ENCODE peak calls at places on chromosomes 7 and 10, in nine cellular contexts. One of them, this sample, is unnamed.

GRCh38 chr10:27558612-27559020 is 54.5 kb downstream of the RAB18 start:
- DNase-seq in CD8-positive, alpha-beta T cell: peak
- DNase-seq in cardiac muscle cell: peak
- DNase-seq in PC-9: peak
- DNase-seq in K562: peak
- DNase-seq in transverse colon: peak
- DNase-seq in brain microvascular endothelial cell: peak
- DNase-seq in ovary: peak
- DNase-seq in endodermal cell: peak
- DNase-seq in this sample: peak

GRCh38 chr10:48363617-48364355 is 57.3 kb downstream of the MAPK8 start:
- DNase-seq in CD8-positive, alpha-beta T cell: no peak
- DNase-seq in cardiac muscle cell: peak
- DNase-seq in PC-9: peak
- DNase-seq in K562: peak
- DNase-seq in transverse colon: peak
- DNase-seq in brain microvascular endothelial cell: peak
- DNase-seq in ovary: no peak
- DNase-seq in endodermal cell: peak
- DNase-seq in this sample: peak

GRCh38 chr7:146285418-146285817 is 168.8 kb downstream of the CNTNAP2 start:
- DNase-seq in CD8-positive, alpha-beta T cell: no peak
- DNase-seq in cardiac muscle cell: no peak
- DNase-seq in PC-9: no peak
- DNase-seq in K562: no peak
- DNase-seq in transverse colon: no peak
- DNase-seq in brain microvascular endothelial cell: no peak
- DNase-seq in ovary: no peak
- DNase-seq in endodermal cell: no peak
- DNase-seq in this sample: no peak

GRCh38 chr7:51256916-51257315 is 59.7 kb downstream of the COBL start:
- DNase-seq in CD8-positive, alpha-beta T cell: no peak
- DNase-seq in cardiac muscle cell: no peak
- DNase-seq in PC-9: no peak
- DNase-seq in K562: no peak
- DNase-seq in transverse colon: no peak
- DNase-seq in brain microvascular endothelial cell: no peak
- DNase-seq in ovary: no peak
- DNase-seq in endodermal cell: peak
- DNase-seq in this sample: no peak

GRCh38 chr10:49508249-49508648 is 30.7 kb downstream of the ERCC6 start:
- DNase-seq in CD8-positive, alpha-beta T cell: peak
- DNase-seq in cardiac muscle cell: no peak
- DNase-seq in PC-9: no peak
- DNase-seq in K562: no peak
- DNase-seq in transverse colon: no peak
- DNase-seq in brain microvascular endothelial cell: no peak
- DNase-seq in ovary: no peak
- DNase-seq in endodermal cell: no peak
- DNase-seq in this sample: no peak

GRCh38 chr7:2138146-2138765 is 94.5 kb downstream of the MAD1L1 start:
- DNase-seq in CD8-positive, alpha-beta T cell: peak
- DNase-seq in cardiac muscle cell: no peak
- DNase-seq in PC-9: no peak
- DNase-seq in K562: no peak
- DNase-seq in transverse colon: peak
- DNase-seq in brain microvascular endothelial cell: no peak
- DNase-seq in ovary: no peak
- DNase-seq in endodermal cell: no peak
- DNase-seq in this sample: no peak

GRCh38 chr10:78069151-78069550 is 35.5 kb downstream of the RPS24 start:
- DNase-seq in CD8-positive, alpha-beta T cell: no peak
- DNase-seq in cardiac muscle cell: no peak
- DNase-seq in PC-9: no peak
- DNase-seq in K562: no peak
- DNase-seq in transverse colon: no peak
- DNase-seq in brain microvascular endothelial cell: no peak
- DNase-seq in ovary: no peak
- DNase-seq in endodermal cell: no peak
- DNase-seq in this sample: no peak

GRCh38 chr10:29828440-29828894 is 193.7 kb upstream of the SVIL start:
- DNase-seq in CD8-positive, alpha-beta T cell: no peak
- DNase-seq in cardiac muscle cell: no peak
- DNase-seq in PC-9: peak
- DNase-seq in K562: no peak
- DNase-seq in transverse colon: no peak
- DNase-seq in brain microvascular endothelial cell: no peak
- DNase-seq in ovary: no peak
- DNase-seq in endodermal cell: no peak
- DNase-seq in this sample: no peak

GRCh38 chr10:97525086-97525485 is 26.4 kb downstream of the UBTD1 start:
- DNase-seq in CD8-positive, alpha-beta T cell: no peak
- DNase-seq in cardiac muscle cell: no peak
- DNase-seq in PC-9: no peak
- DNase-seq in K562: no peak
- DNase-seq in transverse colon: no peak
- DNase-seq in brain microvascular endothelial cell: no peak
- DNase-seq in ovary: no peak
- DNase-seq in endodermal cell: no peak
- DNase-seq in this sample: no peak

GRCh38 chr7:1787681-1788235 is 117.7 kb downstream of the ELFN1 start:
- DNase-seq in CD8-positive, alpha-beta T cell: no peak
- DNase-seq in cardiac muscle cell: no peak
- DNase-seq in PC-9: no peak
- DNase-seq in K562: no peak
- DNase-seq in transverse colon: no peak
- DNase-seq in brain microvascular endothelial cell: no peak
- DNase-seq in ovary: no peak
- DNase-seq in endodermal cell: no peak
- DNase-seq in this sample: no peak

DNA sequence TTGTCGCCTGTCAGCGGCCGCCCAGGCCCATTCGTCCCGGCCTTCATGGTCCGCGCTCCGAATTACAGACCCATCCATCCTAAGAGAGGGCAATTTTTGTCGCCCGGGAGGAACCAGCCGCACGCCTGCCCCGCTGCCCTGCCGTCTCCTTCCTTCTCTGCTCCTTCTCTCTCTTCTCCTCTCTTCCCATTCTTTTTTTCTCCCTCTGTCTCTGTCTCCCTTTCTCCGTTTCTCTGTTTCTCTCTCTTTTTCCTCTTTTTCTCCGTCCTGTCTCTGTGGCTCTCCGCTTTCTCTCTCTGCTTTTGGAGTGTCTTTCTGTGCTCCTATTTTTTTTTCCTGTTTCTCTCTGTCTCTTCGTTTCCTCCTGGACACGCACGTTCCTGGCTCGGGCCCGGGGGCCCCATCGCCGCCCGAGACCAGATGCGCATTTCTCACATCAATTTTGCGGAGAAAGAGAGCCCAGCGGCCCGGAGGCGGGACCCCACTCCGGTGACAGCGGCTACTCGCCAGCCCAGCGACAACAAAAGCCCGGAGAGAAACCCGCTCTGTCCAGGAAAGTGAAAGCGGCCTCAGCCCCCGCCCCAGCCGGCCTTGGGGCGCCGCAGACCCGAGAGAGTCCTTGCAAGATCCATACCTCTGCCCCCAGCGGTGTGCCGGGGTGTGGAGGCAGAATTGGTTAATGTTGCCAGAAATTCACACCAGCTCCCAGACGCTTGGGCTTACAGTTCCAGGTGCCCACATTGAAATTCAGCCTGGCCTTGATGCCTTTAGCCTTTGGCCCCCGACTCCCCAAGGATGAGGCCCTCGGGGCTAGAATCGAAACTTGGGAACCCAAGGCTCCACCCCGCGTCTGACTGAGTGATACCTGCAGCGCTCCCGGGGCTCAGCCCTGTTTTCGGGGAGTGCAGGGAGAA is 4.1 kb downstream of the LBX1 start:
- DNase-seq in CD8-positive, alpha-beta T cell: no peak
- DNase-seq in cardiac muscle cell: no peak
- DNase-seq in PC-9: no peak
- DNase-seq in K562: no peak
- DNase-seq in transverse colon: no peak
- DNase-seq in brain microvascular endothelial cell: no peak
- DNase-seq in ovary: no peak
- DNase-seq in endodermal cell: peak
- DNase-seq in this sample: no peak
- H3K27ac ChIP-seq in CD8-positive, alpha-beta T cell: no peak
- H3K27ac ChIP-seq in cardiac muscle cell: no peak
- H3K27ac ChIP-seq in PC-9: no peak
- H3K27ac ChIP-seq in K562: no peak
- H3K27ac ChIP-seq in transverse colon: no peak
- H3K27ac ChIP-seq in brain microvascular endothelial cell: no peak
- H3K27ac ChIP-seq in ovary: no peak
- H3K27ac ChIP-seq in endodermal cell: peak
- H3K27ac ChIP-seq in this sample: no peak

GRCh38 chr7:47952224-47952623 is 4.0 kb upstream of the PKD1L1 start:
- DNase-seq in CD8-positive, alpha-beta T cell: no peak
- DNase-seq in cardiac muscle cell: no peak
- DNase-seq in PC-9: no peak
- DNase-seq in K562: no peak
- DNase-seq in transverse colon: no peak
- DNase-seq in brain microvascular endothelial cell: no peak
- DNase-seq in ovary: no peak
- DNase-seq in endodermal cell: no peak
- DNase-seq in this sample: no peak
- TF ChIP-seq CTCF in CD8-positive, alpha-beta T cell: no peak
- TF ChIP-seq CTCF in cardiac muscle cell: no peak
- TF ChIP-seq CTCF in PC-9: no peak
- TF ChIP-seq CTCF in K562: no peak
- TF ChIP-seq CTCF in transverse colon: no peak
- TF ChIP-seq CTCF in brain microvascular endothelial cell: no peak
- TF ChIP-seq CTCF in ovary: no peak
- TF ChIP-seq CTCF in endodermal cell: no peak
- TF ChIP-seq CTCF in this sample: no peak

GRCh38 chr10:71847418-71847817 is 3.6 kb downstream of the PSAP start:
- DNase-seq in CD8-positive, alpha-beta T cell: no peak
- DNase-seq in cardiac muscle cell: no peak
- DNase-seq in PC-9: peak
- DNase-seq in K562: no peak
- DNase-seq in transverse colon: no peak
- DNase-seq in brain microvascular endothelial cell: no peak
- DNase-seq in ovary: no peak
- DNase-seq in endodermal cell: no peak
- DNase-seq in this sample: no peak
- H3K27ac ChIP-seq in CD8-positive, alpha-beta T cell: no peak
- H3K27ac ChIP-seq in cardiac muscle cell: no peak
- H3K27ac ChIP-seq in PC-9: no peak
- H3K27ac ChIP-seq in K562: no peak
- H3K27ac ChIP-seq in transverse colon: no peak
- H3K27ac ChIP-seq in brain microvascular endothelial cell: no peak
- H3K27ac ChIP-seq in ovary: no peak
- H3K27ac ChIP-seq in endodermal cell: no peak
- H3K27ac ChIP-seq in this sample: peak

DNA sequence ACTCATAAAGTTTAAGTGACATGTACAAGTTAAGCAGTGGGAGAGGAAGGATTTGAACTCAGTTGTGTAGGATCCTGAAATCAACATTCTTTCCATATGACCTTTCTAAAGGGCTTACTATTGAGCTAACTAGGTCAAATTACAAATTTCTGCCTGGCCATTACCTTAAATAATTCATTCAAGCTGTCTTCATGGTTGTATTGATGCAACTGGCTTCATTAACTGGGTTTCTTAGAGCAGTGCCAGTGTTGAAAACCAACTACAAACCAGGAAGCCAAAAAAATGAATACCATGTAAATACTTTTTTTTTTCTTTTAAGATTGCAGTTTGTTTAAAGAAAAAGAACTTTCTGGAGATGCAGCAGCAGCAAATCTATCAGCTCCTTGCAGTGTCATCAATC is 132.2 kb downstream of the TMEM26 start:
- DNase-seq in CD8-positive, alpha-beta T cell: no peak
- DNase-seq in cardiac muscle cell: no peak
- DNase-seq in PC-9: no peak
- DNase-seq in K562: no peak
- DNase-seq in transverse colon: no peak
- DNase-seq in brain microvascular endothelial cell: no peak
- DNase-seq in ovary: no peak
- DNase-seq in endodermal cell: no peak
- DNase-seq in this sample: no peak
- TF ChIP-seq CTCF in CD8-positive, alpha-beta T cell: no peak
- TF ChIP-seq CTCF in cardiac muscle cell: no peak
- TF ChIP-seq CTCF in PC-9: no peak
- TF ChIP-seq CTCF in K562: no peak
- TF ChIP-seq CTCF in transverse colon: no peak
- TF ChIP-seq CTCF in brain microvascular endothelial cell: no peak
- TF ChIP-seq CTCF in ovary: no peak
- TF ChIP-seq CTCF in endodermal cell: no peak
- TF ChIP-seq CTCF in this sample: no peak

GRCh38 chr10:62073429-62073828 is 171.9 kb downstream of the ARID5B start:
- DNase-seq in CD8-positive, alpha-beta T cell: no peak
- DNase-seq in cardiac muscle cell: no peak
- DNase-seq in PC-9: no peak
- DNase-seq in K562: no peak
- DNase-seq in transverse colon: no peak
- DNase-seq in brain microvascular endothelial cell: no peak
- DNase-seq in ovary: no peak
- DNase-seq in endodermal cell: no peak
- DNase-seq in this sample: no peak

GRCh38 chr10:62076872-62077271 is 175.4 kb downstream of the ARID5B start:
- DNase-seq in CD8-positive, alpha-beta T cell: no peak
- DNase-seq in cardiac muscle cell: no peak
- DNase-seq in PC-9: peak
- DNase-seq in K562: no peak
- DNase-seq in transverse colon: no peak
- DNase-seq in brain microvascular endothelial cell: peak
- DNase-seq in ovary: no peak
- DNase-seq in endodermal cell: no peak
- DNase-seq in this sample: peak

GRCh38 chr10:62075912-62076311 is 174.4 kb downstream of the ARID5B start:
- DNase-seq in CD8-positive, alpha-beta T cell: no peak
- DNase-seq in cardiac muscle cell: no peak
- DNase-seq in PC-9: no peak
- DNase-seq in K562: no peak
- DNase-seq in transverse colon: no peak
- DNase-seq in brain microvascular endothelial cell: no peak
- DNase-seq in ovary: no peak
- DNase-seq in endodermal cell: no peak
- DNase-seq in this sample: no peak

GRCh38 chr10:62077330-62078015 is 176.0 kb downstream of the ARID5B start:
- DNase-seq in CD8-positive, alpha-beta T cell: no peak
- DNase-seq in cardiac muscle cell: no peak
- DNase-seq in PC-9: no peak
- DNase-seq in K562: no peak
- DNase-seq in transverse colon: no peak
- DNase-seq in brain microvascular endothelial cell: no peak
- DNase-seq in ovary: no peak
- DNase-seq in endodermal cell: no peak
- DNase-seq in this sample: no peak

DNA sequence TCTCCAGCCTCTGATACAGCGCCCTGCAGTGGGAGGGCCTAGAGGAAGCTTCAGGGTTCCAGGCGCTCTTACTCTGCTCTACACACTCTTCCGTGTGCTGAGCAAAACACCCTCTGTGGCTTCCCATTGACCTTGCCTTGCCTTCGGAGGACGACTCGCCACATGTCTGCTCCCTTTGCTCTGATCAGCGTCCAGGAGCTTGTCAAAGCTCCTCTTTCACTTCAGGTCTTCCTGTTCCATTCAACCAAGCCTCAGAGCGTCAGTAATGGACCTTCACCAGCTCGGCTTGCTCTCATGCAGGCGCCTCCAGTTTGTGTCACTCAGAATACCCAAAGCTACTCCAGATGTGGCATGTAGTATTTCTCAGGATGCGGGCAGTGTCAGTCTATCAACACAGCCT is 173.9 kb downstream of the ARID5B start:
- DNase-seq in CD8-positive, alpha-beta T cell: no peak
- DNase-seq in cardiac muscle cell: no peak
- DNase-seq in PC-9: no peak
- DNase-seq in K562: no peak
- DNase-seq in transverse colon: no peak
- DNase-seq in brain microvascular endothelial cell: no peak
- DNase-seq in ovary: no peak
- DNase-seq in endodermal cell: no peak
- DNase-seq in this sample: no peak
- H3K27ac ChIP-seq in CD8-positive, alpha-beta T cell: no peak
- H3K27ac ChIP-seq in cardiac muscle cell: no peak
- H3K27ac ChIP-seq in PC-9: no peak
- H3K27ac ChIP-seq in K562: no peak
- H3K27ac ChIP-seq in transverse colon: no peak
- H3K27ac ChIP-seq in brain microvascular endothelial cell: no peak
- H3K27ac ChIP-seq in ovary: no peak
- H3K27ac ChIP-seq in endodermal cell: no peak
- H3K27ac ChIP-seq in this sample: peak

This sample was measured in RWPE1.